ENCODE peak calls at places on chromosomes 3 and 15, in five cellular contexts. S, H, C, N and O are unnamed samples.

GRCh38 chr15:28900892-28901586 is 15.3 kb downstream of the APBA2 start:
- DNase-seq in S (no peak), N (no peak), H (no peak), C (no peak), O (no peak)

GRCh38 chr3:24437326-24437725 is 57.3 kb downstream of the THRB start:
- DNase-seq in C (no peak), N (no peak), S (no peak), H (no peak), O (no peak)

GRCh38 chr3:78048698-78049097 is 1008.8 kb downstream of the ROBO2 start:
- DNase-seq in C (no peak), N (no peak), H (no peak), S (no peak), O (no peak)

GRCh38 chr3:174062923-174063322 is 665.4 kb downstream of the NLGN1 start:
- DNase-seq in S (no peak), H (no peak), N (no peak), C (no peak), O (no peak)

GRCh38 chr3:47003461-47004368 is 24.2 kb downstream of the NBEAL2 start:
- DNase-seq in S (no peak), C (no peak), N (no peak), H (no peak), O (no peak)

GRCh38 chr15:73941871-73942635 is 15.8 kb downstream of the LOXL1 start:
- DNase-seq in H (no peak), S (no peak), C (no peak), N (no peak), O (no peak)

GRCh38 chr3:121430816-121431215 is 115.0 kb downstream of the POLQ start:
- DNase-seq in S (no peak), C (no peak), H (no peak), N (no peak), O (no peak)

GRCh38 chr3:197573048-197573767 is 17.4 kb upstream of the BDH1 start:
- DNase-seq in S (no peak), C (no peak), N (no peak), H (no peak), O (no peak)

GRCh38 chr15:99312228-99312627 is 60.9 kb downstream of the LRRC28 start:
- DNase-seq in S (no peak), C (no peak), N (no peak), H (no peak), O (no peak)

GRCh38 chr15:79513916-79514315 is 81.8 kb downstream of the MINAR1 start:
- DNase-seq in S (no peak), N (no peak), C (no peak), H (no peak), O (no peak)

GRCh38 chr3:27423463-27423862 is 54.3 kb upstream of the NEK10 start:
- DNase-seq in N (no peak), C (no peak), S (no peak), H (no peak), O (no peak)

GRCh38 chr3:146770301-146770700 is 165.2 kb upstream of the PLSCR5 start:
- DNase-seq in S (no peak), H (no peak), N (no peak), C (no peak), O (no peak)

GRCh38 chr3:27060336-27060735 is 308.8 kb downstream of the NEK10 start:
- DNase-seq in C (no peak), N (no peak), S (no peak), H (no peak), O (no peak)

GRCh38 chr15:76163429-76164020 is 103.7 kb downstream of the TMEM266 start:
- DNase-seq in N (peak), S (no peak), C (no peak), H (no peak), O (no peak)

GRCh38 chr3:87437765-87438164 is 161.4 kb upstream of the POU1F1 start:
- DNase-seq in S (no peak), C (no peak), H (no peak), N (peak), O (no peak)

GRCh38 chr3:58429657-58430056 is 4.0 kb downstream of the PDHB start:
- DNase-seq in H (no peak), S (no peak), N (no peak), C (no peak), O (no peak)

GRCh38 chr3:119639494-119640350 is 20.7 kb downstream of the POPDC2 start:
- DNase-seq in C (no peak), S (no peak), N (no peak), H (no peak), O (no peak)

GRCh38 chr3:128486692-128487537 is 6.1 kb downstream of the GATA2 start:
- DNase-seq in C (no peak), S (no peak), N (peak), H (no peak), O (peak)

GRCh38 chr15:84969257-84969656 is 12.4 kb upstream of the PDE8A start:
- DNase-seq in H (no peak), S (no peak), C (peak), N (no peak), O (no peak)

GRCh38 chr3:69761896-69762789 is 22.9 kb downstream of the MITF start:
- DNase-seq in C (no peak), H (no peak), S (no peak), N (peak), O (no peak)

GRCh38 chr3:114619771-114620170 is 325.9 kb downstream of the TIGIT start:
- DNase-seq in H (no peak), C (no peak), N (no peak), S (no peak), O (no peak)

GRCh38 chr3:153287017-153287416 is 125.0 kb downstream of the RAP2B start:
- DNase-seq in N (no peak), C (no peak), S (no peak), H (no peak), O (no peak)

GRCh38 chr15:88655103-88655553 is 16.3 kb downstream of the ISG20 start:
- DNase-seq in N (no peak), H (no peak), C (no peak), S (peak), O (no peak)

GRCh38 chr15:88604381-88604951 is 16.7 kb upstream of the AEN start:
- DNase-seq in C (peak), H (no peak), S (no peak), N (no peak), O (no peak)

GRCh38 chr15:40340038-40340739 is 550 bp downstream of the CCDC9B start:
- DNase-seq in N (peak), S (no peak), C (peak), H (peak), O (no peak)

GRCh38 chr15:42474857-42475256 is 16.1 kb downstream of the ZNF106 start:
- DNase-seq in H (no peak), S (no peak), N (no peak), C (no peak), O (no peak)

GRCh38 chr3:126125341-126125740 is 41.4 kb upstream of the SLC41A3 start:
- DNase-seq in H (peak), S (peak), N (no peak), C (peak), O (no peak)

GRCh38 chr3:69865920-69866679 is 126.8 kb downstream of the MITF start:
- DNase-seq in C (no peak), H (no peak), N (peak), S (no peak), O (no peak)

GRCh38 chr15:52653451-52653964 is 25.7 kb downstream of the ATOSA start:
- DNase-seq in H (peak), C (no peak), S (no peak), N (peak), O (no peak)

GRCh38 chr3:31973081-31973480 is 8.0 kb downstream of the OSBPL10 start:
- DNase-seq in N (no peak), C (no peak), S (no peak), H (no peak), O (no peak)

GRCh38 chr3:107402214-107402613 is 25.0 kb downstream of the CCDC54 start:
- DNase-seq in S (no peak), N (no peak), C (no peak), H (no peak), O (no peak)

GRCh38 chr15:73069109-73069508 is 16.8 kb downstream of the NEO1 start:
- DNase-seq in N (no peak), C (no peak), H (no peak), S (no peak), O (no peak)